ENCODE peak calls at places on chromosomes 4 and X, in nine cellular contexts. G, F, O, E, S, N, D, B and Y are unnamed samples.

GRCh38 chr4:188454573-188454972 is 315.3 kb downstream of the TRIML1 start:
- DNase-seq in B (no peak), O (no peak), S (no peak), N (no peak), F (no peak), D (no peak), G (no peak), E (no peak), Y (no peak)

GRCh38 chr4:151627491-151627890 is 133.3 kb downstream of the GATB start:
- DNase-seq in N (no peak), F (no peak), G (no peak), E (no peak), B (no peak), D (no peak), O (no peak), S (no peak), Y (peak; percentile 73)

GRCh38 chr4:6403400-6403685 is 69.1 kb downstream of the PPP2R2C start:
- DNase-seq in G (no peak), B (no peak), O (no peak), S (no peak), F (peak; percentile 29), E (no peak), N (no peak), D (no peak), Y (no peak)

GRCh38 chr4:107492566-107492965 is 227.5 kb downstream of the PAPSS1 start:
- DNase-seq in D (no peak), O (no peak), G (no peak), B (no peak), N (no peak), S (no peak), E (no peak), F (no peak), Y (no peak)

GRCh38 chr4:100189820-100190642 is at the start of gene DDIT4L:
- DNase-seq in F (no peak), B (peak; percentile 32), O (no peak), G (no peak), N (peak; percentile 40), E (no peak), D (no peak), S (no peak), Y (peak; percentile 10)

GRCh38 chrX:136627381-136627780 is 20.6 kb upstream of the CD40LG start:
- DNase-seq in S (no peak), E (no peak), N (no peak), O (no peak), G (no peak), B (no peak), D (no peak), F (no peak), Y (no peak)

GRCh38 chr4:110211007-110211769 is 12.8 kb upstream of the ELOVL6 start:
- DNase-seq in N (peak; percentile 70), S (peak; percentile 41), O (no peak), D (no peak), E (no peak), G (no peak), F (peak; percentile 0), B (no peak), Y (peak; percentile 56)

GRCh38 chr4:100348472-100348871 is 158.2 kb upstream of the DDIT4L start:
- DNase-seq in N (no peak), E (peak; percentile 55), O (no peak), S (no peak), D (no peak), G (no peak), B (no peak), F (no peak), Y (peak; percentile 96)

GRCh38 chr4:99087887-99088484 is 602 bp downstream of the ADH5 start:
- DNase-seq in E (peak; percentile 28), N (peak; percentile 53), S (peak; percentile 81), G (no peak), F (no peak), B (no peak), D (peak; percentile 0), O (peak; percentile 17), Y (peak; percentile 70)

GRCh38 chr4:152265149-152265621 is 270.7 kb downstream of the FBXW7 start:
- DNase-seq in G (no peak), N (no peak), F (no peak), E (no peak), S (no peak), B (no peak), D (no peak), O (no peak), Y (peak; percentile 99)

GRCh38 chr4:61201562-61202099 is 1.5 kb downstream of the ADGRL3 start:
- DNase-seq in F (no peak), O (no peak), N (peak; percentile 16), G (no peak), S (no peak), D (no peak), E (no peak), B (peak; percentile 30), Y (no peak)

GRCh38 chr4:825969-826330 is at the start of gene CPLX1:
- DNase-seq in G (no peak), S (no peak), N (peak; percentile 68), F (peak; percentile 17), B (peak; percentile 62), O (no peak), D (peak; percentile 34), E (no peak), Y (no peak)